ENCODE peak calls at places on chromosomes 4 and X, in six cellular contexts. I is HL-60, H is HCT116, P is GM23338, N is A549, Z is Panc1. O is an unnamed sample.

GRCh38 chrX:49163555-49164419 is 1.2 kb downstream of the MAGIX start:
- DNase-seq in N (peak; percentile 91), I (peak; percentile 77), H (peak; percentile 63), P (peak; percentile 91), Z (no peak), O (peak; percentile 53)

GRCh38 chrX:100368167-100368566 is 41.9 kb downstream of the PCDH19 start:
- DNase-seq in P (peak; percentile 49), I (peak; percentile 2), N (peak; percentile 22), Z (peak; percentile 8), H (peak; percentile 4), O (peak; percentile 0)

GRCh38 chr4:165394275-165394674 is 15.5 kb downstream of the CPE start:
- DNase-seq in N (no peak), H (no peak), P (no peak), I (no peak), Z (no peak), O (no peak)

GRCh38 chr4:74328501-74328900 is 20.2 kb downstream of the EPGN start:
- DNase-seq in N (no peak), I (no peak), P (no peak), H (no peak), Z (no peak), O (no peak)

GRCh38 chrX:79477691-79478090 is 110.6 kb upstream of the ITM2A start:
- DNase-seq in I (no peak), P (no peak), Z (no peak), N (peak; percentile 9), H (no peak), O (no peak)

GRCh38 chr4:118774989-118775388 is 60.9 kb downstream of the SEC24D start:
- DNase-seq in N (no peak), Z (no peak), H (no peak), P (no peak), I (no peak), O (no peak)

GRCh38 chrX:130171446-130172126 is at the start of gene RAB33A:
- DNase-seq in I (peak; percentile 9), N (no peak), P (peak; percentile 50), Z (no peak), H (no peak), O (no peak)

GRCh38 chr4:150010525-150011126 is 67.6 kb upstream of the DCLK2 start:
- DNase-seq in N (peak; percentile 78), P (peak; percentile 80), I (peak; percentile 6), Z (peak; percentile 41), H (peak; percentile 63), O (peak; percentile 41)

GRCh38 chrX:24799565-24799964 is 105.8 kb downstream of the POLA1 start:
- DNase-seq in P (no peak), N (no peak), H (no peak), Z (no peak), I (no peak), O (no peak)

GRCh38 chr4:164169591-164169990 is 584.3 kb upstream of the SMIM31 start:
- DNase-seq in I (no peak), P (no peak), N (no peak), H (no peak), Z (no peak), O (no peak)

GRCh38 chr4:91113130-91113706 is 986.0 kb downstream of the CCSER1 start:
- DNase-seq in Z (peak; percentile 32), N (peak; percentile 43), H (peak; percentile 28), P (peak; percentile 82), I (no peak), O (peak; percentile 7)

GRCh38 chr4:16617416-16617815 is 281.0 kb downstream of the LDB2 start:
- DNase-seq in Z (no peak), P (no peak), I (no peak), N (no peak), H (no peak), O (no peak)

GRCh38 chrX:1072637-1073377 is 139.6 kb downstream of the CRLF2 start:
- DNase-seq in Z (no peak), P (peak; percentile 46), I (no peak), N (no peak), H (peak; percentile 75), O (peak; percentile 10)

GRCh38 chr4:88457307-88458090 is 580 bp downstream of the HERC5 start:
- DNase-seq in I (peak; percentile 30), N (no peak), P (peak; percentile 77), H (peak; percentile 6), Z (no peak), O (no peak)

GRCh38 chr4:74096265-74096980 is 2.6 kb downstream of the CXCL2 start:
- DNase-seq in N (peak; percentile 42), H (no peak), Z (no peak), P (no peak), I (no peak), O (no peak)

GRCh38 chr4:10129196-10130185 is 12.9 kb upstream of the WDR1 start:
- DNase-seq in N (no peak), P (no peak), H (no peak), I (no peak), Z (no peak), O (no peak)

GRCh38 chrX:36443007-36443406 is 523.5 kb downstream of the CFAP47 start:
- DNase-seq in Z (no peak), H (no peak), N (no peak), P (no peak), I (no peak), O (no peak)

GRCh38 chrX:41468647-41469323 is 21.6 kb downstream of the NYX start:
- DNase-seq in I (no peak), N (no peak), H (no peak), Z (no peak), P (no peak), O (no peak)

GRCh38 chr4:151219938-151220337 is 57.0 kb upstream of the PRSS48 start:
- DNase-seq in Z (no peak), N (no peak), H (no peak), I (no peak), P (no peak), O (no peak)

GRCh38 chrX:130264573-130264972 is 4.1 kb downstream of the ZNF280C start:
- DNase-seq in P (no peak), I (no peak), Z (no peak), H (no peak), N (peak; percentile 1), O (no peak)

GRCh38 chr4:25113915-25114904 is 46.0 kb downstream of the SEPSECS start:
- DNase-seq in P (no peak), Z (no peak), H (no peak), I (no peak), N (no peak), O (no peak)

GRCh38 chrX:288561-288991 is 7.4 kb downstream of the PLCXD1 start:
- DNase-seq in H (no peak), I (no peak), N (no peak), Z (no peak), P (no peak), O (no peak)

DNA sequence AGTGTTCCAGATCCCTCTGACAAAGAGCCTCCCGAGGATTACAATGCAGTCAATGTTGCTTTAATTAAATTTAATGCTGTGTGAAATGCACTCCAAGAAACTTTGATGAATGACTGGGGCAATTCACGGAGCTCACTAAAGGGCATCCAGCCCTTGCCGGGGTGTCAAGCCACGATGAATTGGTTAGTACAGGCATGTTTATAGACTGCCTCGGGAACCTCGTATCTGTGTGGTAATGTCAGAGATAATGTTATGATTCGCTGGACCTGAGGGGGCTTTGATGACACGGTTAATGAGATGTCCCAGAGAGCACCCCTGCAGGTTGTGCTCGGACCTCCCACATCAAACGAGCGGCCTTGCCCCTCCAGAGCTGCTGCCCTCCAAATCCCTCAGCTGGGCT is 428.8 kb downstream of the NKX6-1 start:
- DNase-seq in P (peak; percentile 7), I (no peak), Z (no peak), N (no peak), H (no peak), O (no peak)
- TF ChIP-seq REST in P (no peak), I (no peak), Z (no peak), N (no peak), H (no peak), O (no peak)

GRCh38 chrX:56762707-56763555 is 33.9 kb downstream of the NBDY start:
- DNase-seq in I (no peak), P (no peak), Z (no peak), H (no peak), N (no peak), O (no peak)

GRCh38 chrX:56764153-56764974 is 35.3 kb downstream of the NBDY start:
- DNase-seq in N (peak; percentile 73), P (peak; percentile 67), Z (peak; percentile 45), I (peak; percentile 83), H (peak; percentile 19), O (peak; percentile 48)

GRCh38 chrX:56764975-56765791 is 36.1 kb downstream of the NBDY start:
- DNase-seq in N (no peak), P (no peak), Z (no peak), I (peak; percentile 21), H (no peak), O (no peak)

GRCh38 chrX:56762220-56762619 is 33.2 kb downstream of the NBDY start:
- DNase-seq in N (no peak), Z (no peak), P (no peak), I (no peak), H (no peak), O (no peak)

DNA sequence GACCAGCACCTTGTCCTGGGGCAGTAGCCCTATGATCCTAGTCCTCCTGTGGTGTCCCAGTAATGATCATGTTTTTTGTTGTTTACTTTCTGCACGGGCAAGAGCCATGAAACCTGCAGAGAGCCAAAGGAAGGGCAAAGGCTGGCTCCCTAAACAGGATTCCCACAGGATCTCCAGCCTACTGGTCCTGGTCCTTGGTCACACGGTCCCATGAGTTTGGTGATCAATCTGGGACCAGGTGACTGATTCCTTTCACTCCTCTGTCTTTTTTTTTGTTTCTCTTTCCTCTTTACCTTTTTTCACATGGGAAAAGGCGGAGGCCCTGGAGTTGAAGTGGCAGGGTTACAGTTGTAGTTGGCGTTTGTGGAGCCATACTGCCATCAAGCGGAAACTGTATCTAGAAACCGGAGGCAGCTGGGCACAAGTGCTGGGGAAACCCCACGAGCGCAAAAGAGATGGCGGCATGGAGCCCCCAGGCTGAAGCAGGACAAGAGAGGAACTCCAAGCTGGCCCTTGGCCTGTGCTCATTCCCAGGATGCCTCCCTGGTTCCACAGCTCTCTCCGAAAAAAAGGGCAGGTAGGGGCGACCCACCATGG is 34.6 kb downstream of the NBDY start:
- DNase-seq in N (no peak), P (peak; percentile 3), Z (no peak), I (peak; percentile 71), H (no peak), O (peak; percentile 15)
- TF ChIP-seq REST in N (no peak), P (no peak), Z (no peak), I (no peak), H (no peak), O (no peak)

GRCh38 chr4:14168919-14169318 is 541.4 kb upstream of the BOD1L1 start:
- DNase-seq in N (peak; percentile 56), P (no peak), H (no peak), I (no peak), Z (peak; percentile 85), O (no peak)
- TF ChIP-seq REST in N (no peak), P (no peak), H (no peak), I (no peak), Z (no peak), O (no peak)

DNA sequence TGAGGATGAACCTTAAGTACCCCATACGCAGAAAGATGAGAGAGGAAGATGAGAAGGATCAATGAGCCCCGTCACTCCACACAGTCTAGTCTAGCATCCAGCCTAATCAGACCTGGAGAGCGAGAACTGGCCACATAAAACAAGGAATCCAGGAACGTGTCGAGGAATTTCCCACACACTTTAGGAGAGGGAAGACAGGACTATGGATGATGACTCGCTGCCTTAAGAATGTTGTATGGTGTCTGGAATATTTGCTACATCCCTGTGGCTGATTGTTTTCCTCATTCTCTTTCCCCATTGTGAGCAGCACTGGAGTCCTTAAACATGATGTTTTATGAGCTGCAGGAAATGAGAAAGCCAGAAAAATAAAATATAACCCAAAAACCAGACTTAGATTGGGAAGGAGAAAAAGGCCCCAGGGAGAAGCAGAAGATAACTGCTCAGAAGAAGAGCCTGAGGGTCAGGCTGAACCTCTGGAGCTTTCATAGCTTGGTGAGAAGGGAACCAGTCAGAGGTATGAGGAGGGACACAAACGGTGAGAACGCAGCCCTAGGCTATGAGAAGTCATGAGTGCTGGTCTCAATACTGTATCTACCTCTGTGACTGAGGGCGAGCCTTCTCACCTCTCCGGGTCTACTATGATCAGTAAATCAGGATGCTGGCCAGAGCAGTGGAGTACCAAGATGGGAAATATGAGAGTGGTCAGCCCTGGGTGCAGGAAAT is 139.5 kb upstream of the NOCT start:
- DNase-seq in N (peak; percentile 67), Z (no peak), I (no peak), H (peak; percentile 15), P (no peak), O (no peak)
- TF ChIP-seq REST in N (no peak), Z (no peak), I (no peak), H (no peak), P (no peak), O (no peak)